ENCODE peak calls at places on chromosomes 13 and 19, in nine cellular contexts. B is A549, D is AG04450, E is AG04449, C is transverse colon, T is colonic mucosa, O is fibroblast of mammary gland, J is ascending aorta, H is heart right ventricle. N is an unnamed sample.

GRCh38 chr13:112477070-112477619 is 101.0 kb downstream of the SPACA7 start:
- DNase-seq in C (no peak), E (no peak), B (no peak), T (no peak), D (no peak), O (no peak), J (no peak), H (no peak), N (no peak)

GRCh38 chr19:42253245-42254082 is 1.5 kb downstream of the ERF start:
- DNase-seq in B (peak), H (peak), O (peak), D (no peak), E (no peak), C (peak), T (peak), J (peak), N (no peak)

GRCh38 chr19:1511318-1511988 is 1.4 kb downstream of the ADAMTSL5 start:
- DNase-seq in C (no peak), B (no peak), H (no peak), J (no peak), E (no peak), T (no peak), O (no peak), D (no peak), N (no peak)

GRCh38 chr19:42006569-42006968 is 12.5 kb upstream of the ATP1A3 start:
- DNase-seq in O (no peak), D (no peak), T (no peak), J (no peak), C (no peak), H (no peak), B (no peak), E (no peak), N (no peak)

GRCh38 chr19:18292810-18293641 is 11.6 kb upstream of the JUND start:
- DNase-seq in C (peak), D (no peak), O (peak), E (no peak), H (peak), B (peak), J (peak), T (peak), N (peak)

GRCh38 chr19:41563847-41564514 is 12.0 kb upstream of the CEACAM21 start:
- DNase-seq in D (no peak), J (no peak), B (no peak), E (no peak), T (no peak), O (no peak), H (no peak), C (no peak), N (no peak)

GRCh38 chr13:100506600-100507422 is 81.8 kb downstream of the GGACT start:
- DNase-seq in D (no peak), J (no peak), O (peak), T (no peak), H (no peak), E (no peak), B (no peak), C (no peak), N (no peak)

GRCh38 chr19:46861691-46862503 is 1.1 kb downstream of the ARHGAP35 start:
- DNase-seq in D (no peak), B (no peak), J (peak), E (no peak), T (peak), C (peak), O (peak), H (no peak), N (peak)

GRCh38 chr13:39407138-39407537 is 195.9 kb downstream of the LHFPL6 start:
- DNase-seq in J (no peak), H (no peak), D (no peak), E (no peak), C (no peak), T (no peak), B (no peak), O (no peak), N (no peak)

GRCh38 chr19:17243854-17244617 is 1.7 kb downstream of the NR2F6 start:
- DNase-seq in H (peak), J (peak), T (peak), O (peak), D (no peak), B (no peak), C (peak), E (no peak), N (peak)

GRCh38 chr19:48492925-48493717 is 18.5 kb downstream of the LMTK3 start:
- DNase-seq in C (peak), E (peak), J (peak), H (peak), D (peak), O (peak), T (peak), B (peak), N (peak)

GRCh38 chr19:8500158-8500557 is 2.3 kb downstream of the PRAM1 start:
- DNase-seq in B (no peak), T (no peak), E (no peak), O (no peak), D (no peak), H (no peak), C (no peak), J (no peak), N (peak)

GRCh38 chr19:32289566-32290210 is 55.7 kb upstream of the ZNF507 start:
- DNase-seq in J (no peak), B (no peak), C (no peak), T (no peak), O (no peak), E (no peak), H (no peak), D (no peak), N (no peak)

GRCh38 chr19:57282011-57282636 is 1.8 kb downstream of the ZNF460 start:
- DNase-seq in T (no peak), B (no peak), D (no peak), E (no peak), O (no peak), C (no peak), J (no peak), H (no peak), N (no peak)

GRCh38 chr13:36166051-36166450 is 34.9 kb upstream of the DCLK1 start:
- DNase-seq in D (no peak), E (no peak), J (no peak), B (no peak), O (peak), H (no peak), T (no peak), C (no peak), N (no peak)

GRCh38 chr19:18364826-18365528 is 21.0 kb upstream of the GDF15 start:
- DNase-seq in T (peak), D (peak), O (peak), H (peak), E (peak), J (peak), B (peak), C (peak), N (peak)

GRCh38 chr19:31220540-31220939 is 128.7 kb downstream of the TSHZ3 start:
- DNase-seq in B (no peak), D (no peak), T (no peak), E (no peak), C (no peak), H (no peak), J (no peak), O (peak), N (peak)

GRCh38 chr13:102011539-102011938 is 390.3 kb downstream of the FGF14 start:
- DNase-seq in J (no peak), C (no peak), D (no peak), H (no peak), O (no peak), B (no peak), T (no peak), E (no peak), N (no peak)

GRCh38 chr19:40416918-40417713 is 3.9 kb upstream of the PRX start:
- DNase-seq in H (peak), T (no peak), O (no peak), D (no peak), J (no peak), C (peak), E (no peak), B (no peak), N (peak)

GRCh38 chr13:74026753-74027152 is 107.5 kb downstream of the KLF12 start:
- DNase-seq in E (no peak), J (no peak), D (no peak), T (peak), H (no peak), O (no peak), B (no peak), C (peak), N (peak)

GRCh38 chr19:53873451-53874383 is 6.0 kb downstream of the MYADM start:
- DNase-seq in O (no peak), H (no peak), J (no peak), C (no peak), D (no peak), E (no peak), B (no peak), T (no peak), N (no peak)

GRCh38 chr13:77595166-77595810 is 59.8 kb downstream of the SCEL start:
- DNase-seq in D (no peak), J (no peak), T (no peak), H (no peak), O (peak), C (no peak), B (no peak), E (no peak), N (no peak)

GRCh38 chr19:45138303-45138751 is 22.5 kb downstream of the NKPD1 start:
- DNase-seq in B (no peak), D (no peak), C (no peak), O (no peak), E (no peak), J (no peak), H (no peak), T (no peak), N (no peak)

GRCh38 chr13:106446011-106446410 is 89.5 kb downstream of the EFNB2 start:
- DNase-seq in O (peak), H (no peak), T (no peak), C (no peak), B (no peak), D (no peak), E (no peak), J (no peak), N (peak)

GRCh38 chr13:24619302-24619701 is 60.9 kb upstream of the ATP12A start:
- DNase-seq in C (no peak), T (no peak), H (no peak), O (no peak), B (no peak), D (no peak), E (no peak), J (no peak), N (no peak)

GRCh38 chr19:19355606-19356139 is 35.0 kb downstream of the MAU2 start:
- DNase-seq in O (no peak), T (no peak), C (no peak), D (no peak), J (no peak), B (no peak), E (no peak), H (no peak), N (no peak)

GRCh38 chr13:82688400-82688999 is 1193.8 kb downstream of the SLITRK1 start:
- DNase-seq in D (no peak), T (no peak), O (peak), B (no peak), H (no peak), J (no peak), C (no peak), E (no peak), N (peak)

GRCh38 chr13:44470623-44471562 is 97.3 kb downstream of the SERP2 start:
- DNase-seq in C (no peak), D (no peak), T (no peak), E (no peak), J (no peak), H (no peak), O (peak), B (no peak), N (peak)

GRCh38 chr13:103029798-103030197 is 36.4 kb downstream of the SLC10A2 start:
- DNase-seq in J (no peak), D (no peak), T (no peak), B (no peak), C (no peak), E (no peak), O (no peak), H (no peak), N (no peak)

GRCh38 chr19:3984584-3984907 is 717 bp downstream of the EEF2 start:
- DNase-seq in D (no peak), B (no peak), T (no peak), C (no peak), J (no peak), E (no peak), O (no peak), H (no peak), N (no peak)

GRCh38 chr13:98041081-98041820 is 87.8 kb downstream of the IPO5 start:
- DNase-seq in J (no peak), O (no peak), C (no peak), T (no peak), D (no peak), B (no peak), E (no peak), H (no peak), N (no peak)

GRCh38 chr19:50772408-50773311 is 2.4 kb downstream of the GPR32 start:
- DNase-seq in D (no peak), H (no peak), C (no peak), J (no peak), T (no peak), E (no peak), B (no peak), O (peak), N (peak)

GRCh38 chr13:39787086-39787487 is 131.6 kb downstream of the COG6 start:
- DNase-seq in C (no peak), E (no peak), T (no peak), J (no peak), B (no peak), H (peak), O (peak), D (no peak), N (no peak)

GRCh38 chr13:38697628-38698333 is 10.9 kb downstream of the FREM2 start:
- DNase-seq in H (no peak), O (peak), E (no peak), C (no peak), B (no peak), J (no peak), T (no peak), D (no peak), N (no peak)

GRCh38 chr19:6963937-6964336 is 57.3 kb downstream of the MBD3L2B start:
- DNase-seq in B (no peak), J (no peak), T (no peak), H (no peak), D (no peak), O (no peak), C (no peak), E (no peak), N (no peak)

GRCh38 chr19:55650602-55651230 is 2.7 kb downstream of the CCDC106 start:
- DNase-seq in E (no peak), O (no peak), C (no peak), J (no peak), H (no peak), B (no peak), T (no peak), D (no peak), N (no peak)

GRCh38 chr13:75902166-75903104 is 266.3 kb downstream of the LMO7 start:
- DNase-seq in B (no peak), E (no peak), T (no peak), O (no peak), D (no peak), C (no peak), H (no peak), J (no peak), N (no peak)

GRCh38 chr13:40813662-40814454 is 24.4 kb downstream of the SLC25A15 start:
- DNase-seq in T (no peak), O (peak), D (no peak), B (no peak), C (no peak), H (no peak), E (no peak), J (no peak), N (peak)
- TF ChIP-seq CTCF in T (peak), O (peak), D (peak), B (no peak), C (peak), H (peak), E (no peak), J (peak), N (peak)

DNA sequence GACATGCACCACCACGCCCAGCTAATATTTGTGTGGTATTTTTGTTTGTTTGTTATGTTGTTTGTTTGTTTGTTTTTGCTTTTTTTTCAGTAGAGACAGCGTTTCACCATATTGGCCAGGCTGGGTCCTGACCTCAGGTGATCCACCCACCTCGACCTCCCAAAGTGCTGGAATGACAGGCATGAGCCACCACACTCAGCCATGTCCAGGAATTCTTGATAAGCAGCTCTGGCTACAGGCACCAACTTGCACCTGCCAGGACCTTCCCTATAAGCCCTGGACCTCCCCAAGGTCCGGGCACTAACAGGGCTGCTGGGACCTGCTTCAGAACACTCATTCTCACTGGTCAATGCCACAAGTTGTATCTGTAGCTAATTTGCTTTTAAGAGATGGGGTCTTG is 48.7 kb downstream of the TINCR start:
- DNase-seq in D (no peak), E (no peak), J (no peak), O (no peak), H (no peak), T (no peak), C (no peak), B (no peak), N (no peak)
- H3K4me3 ChIP-seq in D (no peak), E (no peak), J (no peak), O (no peak), H (no peak), T (no peak), C (no peak), B (no peak), N (no peak)

GRCh38 chr13:113664751-113665581 is 2.1 kb upstream of the GRK1 start:
- DNase-seq in T (no peak), D (no peak), C (peak), E (no peak), H (no peak), O (no peak), B (no peak), J (peak), N (no peak)
- TF ChIP-seq CTCF in T (no peak), D (no peak), C (no peak), E (no peak), H (no peak), O (no peak), B (no peak), J (no peak), N (no peak)

DNA sequence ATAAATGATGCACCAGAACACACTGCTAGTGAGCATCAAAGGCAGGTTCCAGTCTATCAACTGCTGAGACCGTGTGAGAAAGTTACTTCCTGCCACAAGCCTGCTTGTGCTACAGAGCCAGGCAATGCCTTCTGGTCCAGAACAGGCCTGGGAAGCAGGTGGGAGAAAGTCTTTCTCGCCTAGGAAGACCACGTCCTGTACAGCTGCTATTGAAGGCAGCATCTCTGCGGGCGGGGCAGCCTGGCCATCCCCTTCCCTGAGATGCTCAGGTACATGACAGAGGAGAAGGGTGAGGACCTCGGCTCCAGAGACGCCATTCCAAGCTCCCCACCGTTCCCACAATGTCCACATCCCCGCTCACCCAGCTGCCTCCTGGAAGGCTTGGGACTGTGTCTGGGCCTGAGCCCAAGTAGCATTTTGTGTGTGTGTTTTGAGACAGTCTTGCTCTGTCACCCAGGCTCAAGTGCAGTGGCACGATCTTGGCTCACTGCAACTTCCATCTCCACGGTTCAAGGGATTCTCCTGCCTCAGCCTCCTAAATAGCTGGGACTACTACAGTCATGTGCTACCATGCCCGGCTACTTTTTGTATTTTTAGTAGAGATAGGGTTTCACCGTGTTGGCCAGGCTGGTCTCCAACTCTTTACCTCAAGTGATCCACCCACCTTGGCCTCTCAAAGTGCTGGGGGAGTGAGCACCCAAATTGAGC is 3.4 kb downstream of the RFX1 start:
- DNase-seq in T (no peak), C (no peak), D (no peak), J (no peak), O (no peak), B (no peak), E (no peak), H (no peak), N (no peak)
- H3K4me3 ChIP-seq in T (no peak), C (no peak), D (no peak), J (no peak), O (no peak), B (no peak), E (no peak), H (no peak), N (no peak)

N was measured in cardiac fibroblast.